ENCODE peak calls at places on chromosomes 2 and 18, in ten cellular contexts. One of them, this sample, is unnamed.

GRCh38 chr2:241507430-241508239 is 749 bp downstream of the STK25 start:
- DNase-seq in GM13976: peak; percentile 63
- DNase-seq in fibroblast of pulmonary artery: peak; percentile 41
- DNase-seq in cardiac muscle cell: peak; percentile 37
- DNase-seq in cardiac fibroblast: peak; percentile 27
- DNase-seq in fibroblast of villous mesenchyme: peak; percentile 44
- DNase-seq in AG09309: no peak
- DNase-seq in endothelial cell: peak; percentile 67
- DNase-seq in GM12865: peak; percentile 47
- DNase-seq in B cell: no peak
- DNase-seq in this sample: peak; percentile 56

GRCh38 chr2:57372237-57372962 is 674.2 kb upstream of the VRK2 start:
- DNase-seq in GM13976: no peak
- DNase-seq in fibroblast of pulmonary artery: no peak
- DNase-seq in cardiac muscle cell: no peak
- DNase-seq in cardiac fibroblast: no peak
- DNase-seq in fibroblast of villous mesenchyme: no peak
- DNase-seq in AG09309: no peak
- DNase-seq in endothelial cell: no peak
- DNase-seq in GM12865: no peak
- DNase-seq in B cell: no peak
- DNase-seq in this sample: no peak

GRCh38 chr18:26215247-26215970 is 10.8 kb upstream of the TAF4B start:
- DNase-seq in GM13976: peak; percentile 57
- DNase-seq in fibroblast of pulmonary artery: no peak
- DNase-seq in cardiac muscle cell: no peak
- DNase-seq in cardiac fibroblast: no peak
- DNase-seq in fibroblast of villous mesenchyme: no peak
- DNase-seq in AG09309: no peak
- DNase-seq in endothelial cell: no peak
- DNase-seq in GM12865: peak; percentile 83
- DNase-seq in B cell: peak; percentile 53
- DNase-seq in this sample: peak; percentile 49

GRCh38 chr2:30105556-30105955 is 41.3 kb upstream of the YPEL5 start:
- DNase-seq in GM13976: no peak
- DNase-seq in fibroblast of pulmonary artery: no peak
- DNase-seq in cardiac muscle cell: no peak
- DNase-seq in cardiac fibroblast: no peak
- DNase-seq in fibroblast of villous mesenchyme: no peak
- DNase-seq in AG09309: no peak
- DNase-seq in endothelial cell: no peak
- DNase-seq in GM12865: no peak
- DNase-seq in B cell: no peak
- DNase-seq in this sample: no peak

GRCh38 chr2:196486145-196486544 is 153.4 kb upstream of the CCDC150 start:
- DNase-seq in GM13976: no peak
- DNase-seq in fibroblast of pulmonary artery: no peak
- DNase-seq in cardiac muscle cell: no peak
- DNase-seq in cardiac fibroblast: no peak
- DNase-seq in fibroblast of villous mesenchyme: no peak
- DNase-seq in AG09309: no peak
- DNase-seq in endothelial cell: no peak
- DNase-seq in GM12865: no peak
- DNase-seq in B cell: no peak
- DNase-seq in this sample: no peak

GRCh38 chr18:49757513-49758262 is 55.6 kb downstream of the ACAA2 start:
- DNase-seq in GM13976: peak; percentile 53
- DNase-seq in fibroblast of pulmonary artery: no peak
- DNase-seq in cardiac muscle cell: no peak
- DNase-seq in cardiac fibroblast: no peak
- DNase-seq in fibroblast of villous mesenchyme: no peak
- DNase-seq in AG09309: no peak
- DNase-seq in endothelial cell: no peak
- DNase-seq in GM12865: peak; percentile 26
- DNase-seq in B cell: no peak
- DNase-seq in this sample: peak; percentile 46

GRCh38 chr2:206984206-206984605 is 44.9 kb downstream of the CPO start:
- DNase-seq in GM13976: no peak
- DNase-seq in fibroblast of pulmonary artery: no peak
- DNase-seq in cardiac muscle cell: no peak
- DNase-seq in cardiac fibroblast: peak; percentile 53
- DNase-seq in fibroblast of villous mesenchyme: peak; percentile 66
- DNase-seq in AG09309: no peak
- DNase-seq in endothelial cell: no peak
- DNase-seq in GM12865: no peak
- DNase-seq in B cell: no peak
- DNase-seq in this sample: no peak

GRCh38 chr2:160417745-160418397 is 75.7 kb downstream of the RBMS1 start:
- DNase-seq in GM13976: no peak
- DNase-seq in fibroblast of pulmonary artery: peak; percentile 89
- DNase-seq in cardiac muscle cell: peak; percentile 77
- DNase-seq in cardiac fibroblast: peak; percentile 90
- DNase-seq in fibroblast of villous mesenchyme: peak; percentile 88
- DNase-seq in AG09309: peak; percentile 96
- DNase-seq in endothelial cell: no peak
- DNase-seq in GM12865: no peak
- DNase-seq in B cell: no peak
- DNase-seq in this sample: no peak

GRCh38 chr2:6665093-6665721 is 200.5 kb downstream of the CMPK2 start:
- DNase-seq in GM13976: no peak
- DNase-seq in fibroblast of pulmonary artery: no peak
- DNase-seq in cardiac muscle cell: no peak
- DNase-seq in cardiac fibroblast: no peak
- DNase-seq in fibroblast of villous mesenchyme: no peak
- DNase-seq in AG09309: no peak
- DNase-seq in endothelial cell: no peak
- DNase-seq in GM12865: no peak
- DNase-seq in B cell: no peak
- DNase-seq in this sample: no peak

GRCh38 chr2:36404312-36404711 is 48.7 kb downstream of the CRIM1 start:
- DNase-seq in GM13976: no peak
- DNase-seq in fibroblast of pulmonary artery: no peak
- DNase-seq in cardiac muscle cell: no peak
- DNase-seq in cardiac fibroblast: peak; percentile 64
- DNase-seq in fibroblast of villous mesenchyme: peak; percentile 29
- DNase-seq in AG09309: no peak
- DNase-seq in endothelial cell: no peak
- DNase-seq in GM12865: no peak
- DNase-seq in B cell: no peak
- DNase-seq in this sample: no peak

GRCh38 chr2:27203741-27204140 is 8.1 kb upstream of the ATRAID start:
- DNase-seq in GM13976: no peak
- DNase-seq in fibroblast of pulmonary artery: no peak
- DNase-seq in cardiac muscle cell: no peak
- DNase-seq in cardiac fibroblast: no peak
- DNase-seq in fibroblast of villous mesenchyme: no peak
- DNase-seq in AG09309: no peak
- DNase-seq in endothelial cell: no peak
- DNase-seq in GM12865: no peak
- DNase-seq in B cell: no peak
- DNase-seq in this sample: no peak

GRCh38 chr2:168350380-168350779 is 103.0 kb upstream of the STK39 start:
- DNase-seq in GM13976: no peak
- DNase-seq in fibroblast of pulmonary artery: peak; percentile 13
- DNase-seq in cardiac muscle cell: peak; percentile 24
- DNase-seq in cardiac fibroblast: peak; percentile 18
- DNase-seq in fibroblast of villous mesenchyme: no peak
- DNase-seq in AG09309: no peak
- DNase-seq in endothelial cell: no peak
- DNase-seq in GM12865: no peak
- DNase-seq in B cell: no peak
- DNase-seq in this sample: no peak

GRCh38 chr2:225290723-225291400 is 108.6 kb upstream of the NYAP2 start:
- DNase-seq in GM13976: no peak
- DNase-seq in fibroblast of pulmonary artery: no peak
- DNase-seq in cardiac muscle cell: no peak
- DNase-seq in cardiac fibroblast: no peak
- DNase-seq in fibroblast of villous mesenchyme: no peak
- DNase-seq in AG09309: no peak
- DNase-seq in endothelial cell: no peak
- DNase-seq in GM12865: no peak
- DNase-seq in B cell: no peak
- DNase-seq in this sample: no peak

GRCh38 chr2:152278536-152278935 is 56.4 kb upstream of the FMNL2 start:
- DNase-seq in GM13976: no peak
- DNase-seq in fibroblast of pulmonary artery: no peak
- DNase-seq in cardiac muscle cell: no peak
- DNase-seq in cardiac fibroblast: no peak
- DNase-seq in fibroblast of villous mesenchyme: peak; percentile 28
- DNase-seq in AG09309: no peak
- DNase-seq in endothelial cell: no peak
- DNase-seq in GM12865: no peak
- DNase-seq in B cell: no peak
- DNase-seq in this sample: no peak

DNA sequence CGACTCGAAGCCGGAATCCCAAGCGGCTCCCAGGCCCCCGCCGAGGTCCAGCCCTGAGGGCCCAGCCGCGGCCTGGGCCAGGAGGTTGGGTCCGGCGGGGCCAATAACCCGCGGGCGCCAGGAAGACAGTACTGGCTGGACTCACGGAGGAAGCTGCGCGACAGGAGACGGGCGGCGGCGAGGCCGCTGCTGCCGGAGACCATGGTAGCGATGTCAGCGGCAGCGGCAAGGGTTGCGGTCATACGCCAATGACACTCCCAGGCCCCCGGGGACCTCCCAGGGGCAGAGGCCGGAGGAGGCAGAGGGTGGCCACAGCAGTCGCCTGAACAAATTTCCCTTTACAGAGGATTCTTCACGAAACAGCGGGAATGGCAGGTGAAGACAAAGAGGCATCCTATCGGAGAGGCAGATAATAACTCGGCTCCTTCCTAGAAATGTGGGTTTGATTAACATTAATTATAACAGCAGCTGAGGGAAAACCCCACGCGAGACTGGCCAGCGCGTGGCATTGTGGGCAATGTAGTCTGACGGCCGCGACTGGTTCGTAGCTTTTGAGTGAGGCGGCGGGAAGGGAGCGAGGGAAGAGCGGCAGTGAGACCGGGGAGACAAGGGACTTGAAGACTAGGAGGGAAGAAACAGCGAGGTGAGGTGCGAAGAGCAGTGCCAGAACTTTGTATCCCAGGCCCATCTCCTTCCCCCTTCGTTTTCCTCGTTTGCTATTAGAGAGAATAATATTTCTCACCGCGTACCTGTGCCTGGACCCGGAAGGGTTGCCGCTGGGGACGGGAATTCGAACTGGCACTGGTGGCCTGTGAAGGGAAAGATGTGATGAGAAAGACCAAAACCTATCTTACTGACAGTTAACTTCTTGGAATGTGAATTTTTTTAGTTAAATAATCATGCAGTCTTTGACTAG is at the start of gene SUCLG1:
- DNase-seq in GM13976: peak; percentile 91
- DNase-seq in fibroblast of pulmonary artery: peak; percentile 82
- DNase-seq in cardiac muscle cell: peak; percentile 87
- DNase-seq in cardiac fibroblast: peak; percentile 87
- DNase-seq in fibroblast of villous mesenchyme: peak; percentile 79
- DNase-seq in AG09309: peak; percentile 29
- DNase-seq in endothelial cell: peak; percentile 77
- DNase-seq in GM12865: peak; percentile 90
- DNase-seq in B cell: peak; percentile 83
- DNase-seq in this sample: peak; percentile 89
- TF ChIP-seq CTCF in GM13976: no peak
- TF ChIP-seq CTCF in fibroblast of pulmonary artery: no peak
- TF ChIP-seq CTCF in cardiac muscle cell: no peak
- TF ChIP-seq CTCF in cardiac fibroblast: no peak
- TF ChIP-seq CTCF in fibroblast of villous mesenchyme: no peak
- TF ChIP-seq CTCF in AG09309: no peak
- TF ChIP-seq CTCF in endothelial cell: no peak
- TF ChIP-seq CTCF in GM12865: no peak
- TF ChIP-seq CTCF in B cell: no peak
- TF ChIP-seq CTCF in this sample: no peak

DNA sequence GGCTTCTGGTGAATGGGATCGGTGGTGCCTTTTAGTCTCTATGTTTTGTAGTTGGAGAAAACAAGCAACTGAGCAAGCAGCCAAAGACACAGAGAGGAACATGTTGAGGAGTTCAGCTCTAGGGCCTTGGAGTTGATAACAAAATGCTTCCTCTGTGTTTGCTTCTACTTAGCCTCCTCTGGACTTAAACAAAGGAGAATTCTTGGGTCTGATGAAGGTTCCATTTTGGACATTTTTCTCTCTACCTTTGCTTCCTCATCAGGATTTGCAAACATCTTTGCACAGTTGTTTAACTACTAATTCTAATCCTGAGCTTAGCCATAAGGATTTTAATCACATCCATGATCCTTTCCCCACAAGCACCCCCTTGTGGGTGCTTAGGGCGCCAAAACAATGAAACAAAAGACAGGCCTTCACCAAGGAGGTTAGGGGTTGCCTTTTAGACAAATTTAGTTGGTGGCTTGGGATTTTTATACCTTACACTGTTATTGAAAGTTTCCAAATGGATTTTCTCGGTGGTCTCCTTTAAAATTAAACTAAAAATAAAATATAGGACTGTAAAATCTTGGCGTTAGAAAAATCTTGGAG is 148.5 kb upstream of the SATB2 start:
- DNase-seq in GM13976: no peak
- DNase-seq in fibroblast of pulmonary artery: no peak
- DNase-seq in cardiac muscle cell: peak; percentile 1
- DNase-seq in cardiac fibroblast: no peak
- DNase-seq in fibroblast of villous mesenchyme: no peak
- DNase-seq in AG09309: no peak
- DNase-seq in endothelial cell: no peak
- DNase-seq in GM12865: no peak
- DNase-seq in B cell: no peak
- DNase-seq in this sample: no peak
- TF ChIP-seq CTCF in GM13976: no peak
- TF ChIP-seq CTCF in fibroblast of pulmonary artery: peak; percentile 16
- TF ChIP-seq CTCF in cardiac muscle cell: peak; percentile 21
- TF ChIP-seq CTCF in cardiac fibroblast: peak; percentile 3
- TF ChIP-seq CTCF in fibroblast of villous mesenchyme: peak; percentile 24
- TF ChIP-seq CTCF in AG09309: peak; percentile 37
- TF ChIP-seq CTCF in endothelial cell: no peak
- TF ChIP-seq CTCF in GM12865: no peak
- TF ChIP-seq CTCF in B cell: no peak
- TF ChIP-seq CTCF in this sample: no peak

GRCh38 chr2:46914578-46915230 is 902 bp downstream of the MCFD2 start:
- DNase-seq in GM13976: no peak
- DNase-seq in fibroblast of pulmonary artery: no peak
- DNase-seq in cardiac muscle cell: no peak
- DNase-seq in cardiac fibroblast: no peak
- DNase-seq in fibroblast of villous mesenchyme: peak; percentile 24
- DNase-seq in AG09309: no peak
- DNase-seq in endothelial cell: no peak
- DNase-seq in GM12865: no peak
- DNase-seq in B cell: no peak
- DNase-seq in this sample: no peak
- TF ChIP-seq CTCF in GM13976: no peak
- TF ChIP-seq CTCF in fibroblast of pulmonary artery: no peak
- TF ChIP-seq CTCF in cardiac muscle cell: no peak
- TF ChIP-seq CTCF in cardiac fibroblast: no peak
- TF ChIP-seq CTCF in fibroblast of villous mesenchyme: no peak
- TF ChIP-seq CTCF in AG09309: no peak
- TF ChIP-seq CTCF in endothelial cell: no peak
- TF ChIP-seq CTCF in GM12865: no peak
- TF ChIP-seq CTCF in B cell: no peak
- TF ChIP-seq CTCF in this sample: no peak

GRCh38 chr2:102619414-102620319 is at the start of gene SLC9A2:
- DNase-seq in GM13976: peak; percentile 53
- DNase-seq in fibroblast of pulmonary artery: no peak
- DNase-seq in cardiac muscle cell: peak; percentile 5
- DNase-seq in cardiac fibroblast: no peak
- DNase-seq in fibroblast of villous mesenchyme: no peak
- DNase-seq in AG09309: no peak
- DNase-seq in endothelial cell: peak; percentile 42
- DNase-seq in GM12865: peak; percentile 41
- DNase-seq in B cell: peak; percentile 33
- DNase-seq in this sample: peak; percentile 41
- TF ChIP-seq CTCF in GM13976: no peak
- TF ChIP-seq CTCF in fibroblast of pulmonary artery: no peak
- TF ChIP-seq CTCF in cardiac muscle cell: no peak
- TF ChIP-seq CTCF in cardiac fibroblast: no peak
- TF ChIP-seq CTCF in fibroblast of villous mesenchyme: no peak
- TF ChIP-seq CTCF in AG09309: no peak
- TF ChIP-seq CTCF in endothelial cell: no peak
- TF ChIP-seq CTCF in GM12865: no peak
- TF ChIP-seq CTCF in B cell: no peak
- TF ChIP-seq CTCF in this sample: no peak